ENCODE peak calls at places on chromosomes 3 and 15, in seven cellular contexts. T is heart left ventricle, Y is progenitor cell of endocrine pancreas, G is kidney, J is head of caudate nucleus, K is astrocyte of the spinal cord, F is T-helper 1 cell. E is an unnamed sample.

GRCh38 chr3:127748754-127749327 is 73.5 kb downstream of the MGLL start:
- DNase-seq in G (no peak), K (no peak), Y (no peak), F (no peak), T (no peak), J (no peak), E (no peak)

GRCh38 chr15:74343797-74344127 is 23.7 kb downstream of the CYP11A1 start:
- DNase-seq in Y (no peak), J (no peak), G (no peak), T (no peak), K (no peak), F (no peak), E (no peak)

GRCh38 chr3:52775877-52776276 is 1.5 kb upstream of the ITIH1 start:
- DNase-seq in K (no peak), G (no peak), Y (no peak), F (no peak), J (no peak), T (no peak), E (no peak)

GRCh38 chr3:182364723-182365650 is 428.3 kb upstream of the ATP11B start:
- DNase-seq in K (peak), F (no peak), G (no peak), T (no peak), J (peak), Y (no peak), E (peak)

GRCh38 chr3:108879915-108880314 is 57.3 kb downstream of the TRAT1 start:
- DNase-seq in K (no peak), Y (no peak), F (no peak), G (no peak), J (no peak), T (no peak), E (no peak)

GRCh38 chr3:119894195-119894594 is 112.3 kb downstream of the NR1I2 start:
- DNase-seq in G (no peak), F (no peak), T (no peak), Y (no peak), K (no peak), J (no peak), E (no peak)

GRCh38 chr3:157868168-157868567 is 238.1 kb downstream of the SHOX2 start:
- DNase-seq in G (no peak), J (no peak), T (no peak), F (no peak), Y (no peak), K (peak), E (no peak)

GRCh38 chr3:101193957-101194356 is 126.4 kb downstream of the IMPG2 start:
- DNase-seq in F (no peak), K (peak), Y (no peak), G (no peak), J (no peak), T (no peak), E (no peak)

GRCh38 chr15:52567886-52568568 is 803 bp downstream of the ARPP19 start:
- DNase-seq in T (no peak), Y (peak), J (peak), G (peak), K (no peak), F (peak), E (peak)

GRCh38 chr3:99934984-99935797 is 117.5 kb downstream of the CMSS1 start:
- DNase-seq in F (no peak), K (peak), Y (no peak), T (peak), J (no peak), G (no peak), E (no peak)

GRCh38 chr3:119293761-119294401 is at the start of gene ARHGAP31:
- DNase-seq in T (peak), G (peak), J (peak), Y (peak), F (peak), K (peak), E (no peak)

GRCh38 chr3:123586131-123586530 is 1.3 kb upstream of the HACD2 start:
- DNase-seq in F (peak), J (peak), K (peak), T (no peak), Y (no peak), G (no peak), E (peak)

GRCh38 chr15:40539030-40539429 is 25.8 kb downstream of the CCDC32 start:
- DNase-seq in K (no peak), T (no peak), F (no peak), Y (no peak), G (no peak), J (no peak), E (no peak)

GRCh38 chr3:482479-482878 is 285.9 kb downstream of the CHL1 start:
- DNase-seq in J (no peak), Y (no peak), K (no peak), G (peak), T (no peak), F (no peak), E (no peak)

GRCh38 chr3:128495435-128495970 is 2.5 kb upstream of the GATA2 start:
- DNase-seq in K (no peak), J (peak), Y (no peak), G (no peak), T (no peak), F (no peak), E (no peak)

GRCh38 chr15:63969652-63970421 is 76.4 kb downstream of the DAPK2 start:
- DNase-seq in T (peak), G (peak), J (no peak), Y (no peak), F (no peak), K (no peak), E (no peak)

GRCh38 chr3:120681506-120682038 is 467 bp downstream of the HGD start:
- DNase-seq in Y (no peak), J (no peak), T (no peak), K (no peak), G (no peak), F (no peak), E (no peak)